ENCODE peak calls at places on chromosomes 7 and 10, in ten cellular contexts. A is body of pancreas, X is spleen, I is thoracic aorta, G is GM23338, S is GM23248, J is HepG2, U is iPS DF 6.9, N is fibroblast of lung, E is heart right ventricle. C is an unnamed sample. For H3K4me1, the result is how much of the 10 kb centered on the place peaks cover.

GRCh38 chr7:80449841-80450240 is 62.0 kb downstream of the GNAT3 start:
- DNase-seq in E (no peak), S (no peak), I (no peak), X (no peak), J (peak), G (no peak), A (peak), U (no peak), N (no peak), C (no peak)

GRCh38 chr10:120188950-120189349 is 268.1 kb upstream of the PLPP4 start:
- DNase-seq in J (no peak), U (no peak), S (no peak), A (no peak), E (no peak), X (no peak), N (no peak), G (no peak), I (no peak), C (no peak)

GRCh38 chr10:47243356-47243755 is 56.6 kb upstream of the GDF10 start:
- DNase-seq in I (no peak), G (no peak), N (no peak), J (no peak), U (no peak), S (no peak), E (no peak), X (peak), A (no peak), C (no peak)

GRCh38 chr7:66344166-66344565 is 139.0 kb downstream of the TPST1 start:
- DNase-seq in E (no peak), G (no peak), U (no peak), X (no peak), N (peak), S (peak), A (no peak), J (peak), I (no peak), C (no peak)

GRCh38 chr7:132899833-132900232 is 182.1 kb downstream of the CHCHD3 start:
- DNase-seq in E (no peak), G (no peak), J (no peak), X (no peak), S (no peak), A (no peak), U (no peak), N (no peak), I (no peak), C (no peak)

GRCh38 chr10:34759161-34759836 is 55.8 kb downstream of the PARD3 start:
- DNase-seq in G (no peak), N (no peak), E (no peak), I (no peak), J (no peak), A (no peak), S (no peak), X (no peak), U (no peak), C (no peak)

GRCh38 chr7:92417913-92418312 is 29.4 kb upstream of the GATAD1 start:
- DNase-seq in A (no peak), U (no peak), E (no peak), X (no peak), J (no peak), I (no peak), N (no peak), G (peak), S (no peak), C (no peak)

GRCh38 chr7:44750921-44751571 is 2.4 kb downstream of the ZMIZ2 start:
- DNase-seq in X (peak), S (no peak), G (no peak), J (no peak), E (no peak), A (no peak), N (peak), U (no peak), I (no peak), C (no peak)

GRCh38 chr7:71308105-71308504 is 176.2 kb downstream of the GALNT17 start:
- DNase-seq in I (peak), U (no peak), E (peak), N (no peak), J (no peak), S (no peak), X (no peak), A (no peak), G (no peak), C (no peak)

GRCh38 chr10:86693721-86694369 is 25.5 kb downstream of the LDB3 start:
- DNase-seq in J (peak), A (peak), S (peak), X (no peak), E (peak), N (peak), I (no peak), G (peak), U (no peak), C (no peak)

DNA sequence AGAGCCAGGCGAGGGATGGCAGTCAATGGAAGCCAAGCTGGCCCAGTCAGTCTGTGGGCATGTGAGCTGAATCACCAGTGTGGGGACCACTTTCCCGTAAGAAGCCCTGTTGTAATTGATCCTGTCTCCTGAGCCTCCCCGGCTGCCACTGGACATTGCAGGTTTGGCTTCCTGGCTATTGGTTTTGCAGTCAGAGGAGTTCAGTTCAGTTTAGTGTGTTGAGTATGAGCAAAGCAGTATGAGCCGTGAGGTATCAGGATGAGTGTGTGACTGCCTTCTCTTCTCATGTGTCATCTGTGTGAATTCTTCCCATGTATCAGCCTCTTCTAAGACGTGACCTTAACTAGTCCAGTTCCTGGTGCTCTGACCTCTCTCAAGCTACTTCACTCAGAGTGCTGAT is 227.4 kb downstream of the PRKG1 start:
- DNase-seq in N (peak), U (no peak), E (peak), G (no peak), S (peak), J (no peak), A (no peak), I (no peak), X (no peak), C (no peak)
- H3K27ac ChIP-seq in N (peak), U (no peak), E (peak), G (no peak), S (peak), J (no peak), A (no peak), I (peak), X (peak), C (peak)

GRCh38 chr10:102632394-102633062 is 11.8 kb upstream of the TRIM8 start:
- DNase-seq in J (no peak), A (no peak), G (no peak), U (no peak), S (peak), I (no peak), E (no peak), N (peak), X (peak), C (no peak)

GRCh38 chr10:102629661-102630614 is 14.3 kb upstream of the TRIM8 start:
- DNase-seq in N (peak), X (peak), S (peak), U (no peak), G (peak), I (no peak), A (no peak), E (no peak), J (peak), C (no peak)

GRCh38 chr10:102628451-102628911 is 15.8 kb upstream of the TRIM8 start:
- DNase-seq in I (no peak), J (no peak), N (no peak), X (peak), G (no peak), U (no peak), A (peak), S (peak), E (peak), C (no peak)

GRCh38 chr10:102631525-102632393 is 12.5 kb upstream of the TRIM8 start:
- DNase-seq in S (no peak), G (no peak), A (no peak), J (no peak), E (no peak), X (peak), I (no peak), N (no peak), U (no peak), C (no peak)

DNA sequence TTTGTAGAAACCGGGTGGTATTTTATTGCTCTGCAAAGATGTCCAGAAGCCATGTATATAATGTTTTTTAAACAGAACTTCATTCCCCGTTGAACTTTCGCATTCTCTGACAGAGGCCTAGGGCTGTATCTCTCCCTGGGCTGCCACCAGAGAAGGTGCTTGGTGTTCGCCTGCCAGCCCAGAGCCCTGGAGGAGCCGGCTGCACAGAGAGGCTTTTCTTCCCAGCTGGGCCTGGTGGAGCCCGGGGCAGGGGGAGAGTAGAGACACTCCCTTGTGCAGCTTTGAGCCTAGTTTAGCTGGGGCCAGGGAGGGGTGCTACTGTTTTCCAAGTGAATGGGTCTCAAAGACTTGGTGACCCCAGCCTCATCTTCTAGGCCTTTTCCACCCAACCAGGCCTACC is 13.6 kb upstream of the TRIM8 start:
- DNase-seq in A (no peak), X (peak), U (no peak), G (no peak), I (no peak), E (no peak), N (no peak), J (no peak), S (no peak), C (no peak)
- H3K4me1 ChIP-seq in A (under half), X (under half), U (under half), G (half or more), I (half or more), E (half or more), N (half or more), J (half or more), S (half or more), C (half or more)

GRCh38 chr7:7795203-7795602 is 76.8 kb upstream of the RPA3 start:
- DNase-seq in X (no peak), I (no peak), U (no peak), J (no peak), N (no peak), G (no peak), S (no peak), E (no peak), A (no peak), C (no peak)
- H3K27ac ChIP-seq in X (no peak), I (no peak), U (no peak), J (no peak), N (no peak), G (no peak), S (no peak), E (no peak), A (no peak), C (no peak)

GRCh38 chr7:32587431-32587948 is 92.2 kb downstream of the AVL9 start:
- DNase-seq in S (peak), A (no peak), J (peak), N (peak), X (no peak), E (peak), G (no peak), U (no peak), I (no peak), C (no peak)
- H3K4me1 ChIP-seq in S (under half), A (under half), J (under half), N (under half), X (under half), E (under half), G (under half), U (under half), I (under half), C (under half)

GRCh38 chr7:127996253-127997071 is 34.8 kb downstream of the LRRC4 start:
- DNase-seq in X (no peak), J (no peak), A (no peak), G (no peak), S (no peak), I (no peak), U (no peak), N (no peak), E (no peak), C (no peak)
- H3K27ac ChIP-seq in X (peak), J (no peak), A (no peak), G (peak), S (no peak), I (no peak), U (no peak), N (no peak), E (no peak), C (no peak)

GRCh38 chr7:150627959-150628358 is 4.2 kb downstream of the GIMAP6 start:
- DNase-seq in J (no peak), E (no peak), I (no peak), S (no peak), U (no peak), A (no peak), G (no peak), X (no peak), N (no peak), C (no peak)

GRCh38 chr7:150629347-150629746 is 2.8 kb downstream of the GIMAP6 start:
- DNase-seq in G (no peak), I (no peak), U (no peak), X (no peak), N (no peak), E (peak), J (no peak), A (no peak), S (no peak), C (no peak)

GRCh38 chr7:150631866-150632864 is at the start of gene GIMAP6:
- DNase-seq in E (peak), A (no peak), X (peak), G (no peak), I (no peak), N (no peak), J (no peak), U (no peak), S (no peak), C (no peak)

GRCh38 chr7:150633926-150634325 is 1.7 kb upstream of the GIMAP6 start:
- DNase-seq in E (no peak), X (no peak), I (no peak), S (no peak), A (no peak), J (no peak), N (no peak), U (no peak), G (no peak), C (no peak)

GRCh38 chr7:150631084-150631824 is 931 bp downstream of the GIMAP6 start:
- DNase-seq in U (no peak), G (no peak), S (no peak), N (no peak), X (peak), I (no peak), A (no peak), E (peak), J (no peak), C (no peak)
- H3K4me1 ChIP-seq in U (under half), G (under half), S (under half), N (under half), X (half or more), I (under half), A (under half), E (under half), J (under half), C (under half)

GRCh38 chr7:143390098-143390772 is 9.1 kb downstream of the ZYX start:
- DNase-seq in U (no peak), X (no peak), I (no peak), S (peak), N (no peak), J (no peak), E (no peak), A (no peak), G (no peak), C (no peak)
- H3K27ac ChIP-seq in U (no peak), X (no peak), I (peak), S (peak), N (peak), J (no peak), E (no peak), A (no peak), G (peak), C (peak)